ENCODE peak calls at places on chromosome 6, in five cellular contexts. M, K, W, E and C are unnamed samples.

GRCh38 chr6:148535976-148536375 is 193.3 kb downstream of the SASH1 start:
- DNase-seq in M (peak), K (no peak), W (no peak), E (no peak), C (no peak)

GRCh38 chr6:166258854-166259276 is 49.3 kb downstream of the PRR18 start:
- DNase-seq in M (no peak), K (peak), W (no peak), E (peak), C (no peak)

GRCh38 chr6:74409447-74409846 is 713.4 kb downstream of the CD109 start:
- DNase-seq in M (peak), K (no peak), W (no peak), E (no peak), C (no peak)

GRCh38 chr6:71287038-71287437 is 1.6 kb upstream of the OGFRL1 start:
- DNase-seq in M (peak), K (peak), W (no peak), E (no peak), C (peak)

GRCh38 chr6:34648808-34649207 is 47.8 kb downstream of the ILRUN start:
- DNase-seq in M (no peak), K (no peak), W (no peak), E (no peak), C (no peak)

GRCh38 chr6:170150590-170150945 is 140.3 kb downstream of the DLL1 start:
- DNase-seq in M (no peak), K (no peak), W (no peak), E (no peak), C (no peak)

GRCh38 chr6:170108890-170109587 is 181.8 kb downstream of the DLL1 start:
- DNase-seq in M (no peak), K (no peak), W (peak), E (no peak), C (no peak)

GRCh38 chr6:71537717-71538116 is 249.1 kb downstream of the OGFRL1 start:
- DNase-seq in M (peak), K (no peak), W (no peak), E (no peak), C (no peak)

GRCh38 chr6:3403244-3404154 is 53.4 kb downstream of the SLC22A23 start:
- DNase-seq in M (no peak), K (no peak), W (peak), E (no peak), C (no peak)

GRCh38 chr6:43803783-43804549 is 34.0 kb downstream of the VEGFA start:
- DNase-seq in M (peak), K (no peak), W (no peak), E (no peak), C (no peak)

DNA sequence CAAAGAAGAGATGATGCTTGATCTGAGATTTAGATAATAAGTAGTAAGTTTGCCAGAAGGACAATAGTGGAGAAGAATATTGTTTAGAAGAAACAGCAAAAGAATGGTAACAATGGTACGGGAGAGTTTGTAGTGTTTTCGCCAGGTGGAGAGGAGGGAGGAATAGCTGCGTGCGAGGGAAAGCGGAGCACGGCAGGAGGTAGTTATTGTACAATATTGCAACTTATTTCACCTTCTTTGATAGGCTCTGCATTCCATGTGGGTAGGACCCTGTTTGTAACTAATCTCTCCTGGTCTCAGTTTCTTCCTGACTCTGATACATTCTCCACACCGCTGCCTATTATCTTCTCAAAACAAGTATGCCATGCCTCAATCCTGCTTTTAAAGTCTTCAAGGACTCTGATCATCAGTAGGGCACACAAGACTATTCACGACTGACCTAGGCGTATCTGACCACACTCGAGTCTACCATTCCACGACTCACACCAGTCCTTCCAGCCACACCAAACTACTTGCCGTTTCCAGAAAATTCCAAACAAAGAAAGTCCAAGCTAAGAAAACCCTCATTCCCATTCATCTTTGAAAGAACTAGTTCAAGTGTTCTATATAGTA is 1.1 kb downstream of the PPIL4 start:
- DNase-seq in M (no peak), K (no peak), W (no peak), E (no peak), C (no peak)
- H3K27ac ChIP-seq in M (no peak), K (peak), W (peak), E (peak), C (no peak)

GRCh38 chr6:108635505-108636226 is 74.9 kb downstream of the FOXO3 start:
- DNase-seq in M (no peak), K (no peak), W (no peak), E (peak), C (no peak)
- H3K4me3 ChIP-seq in M (no peak), K (no peak), W (no peak), E (no peak), C (no peak)

GRCh38 chr6:27650620-27651370 is 177.9 kb upstream of the ZNF184 start:
- DNase-seq in M (peak), K (no peak), W (no peak), E (peak), C (no peak)
- TF ChIP-seq CTCF in M (no peak), K (no peak), W (no peak), E (no peak), C (no peak)

DNA sequence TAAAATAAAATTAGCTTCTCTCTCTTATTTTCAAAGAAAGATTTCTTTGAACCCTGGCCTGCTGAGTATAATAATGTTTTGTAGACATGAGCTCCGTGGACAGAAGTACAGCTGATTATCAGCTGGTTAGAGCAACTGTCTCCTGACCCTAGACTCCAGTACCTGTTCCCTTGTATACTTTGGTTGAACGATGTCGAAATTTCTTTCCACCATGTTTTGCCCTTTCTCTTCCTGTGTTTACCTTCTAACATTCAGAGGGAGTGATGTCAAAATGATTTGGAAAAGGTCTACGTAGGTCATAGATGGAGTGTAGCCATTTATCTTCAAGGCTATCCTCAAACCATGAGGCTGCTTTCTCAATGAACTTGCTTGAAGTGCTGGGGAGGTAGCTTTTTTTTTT is 16.8 kb upstream of the ADTRP start:
- DNase-seq in M (no peak), K (no peak), W (no peak), E (no peak), C (no peak)
- H3K27ac ChIP-seq in M (no peak), K (peak), W (peak), E (no peak), C (no peak)

DNA sequence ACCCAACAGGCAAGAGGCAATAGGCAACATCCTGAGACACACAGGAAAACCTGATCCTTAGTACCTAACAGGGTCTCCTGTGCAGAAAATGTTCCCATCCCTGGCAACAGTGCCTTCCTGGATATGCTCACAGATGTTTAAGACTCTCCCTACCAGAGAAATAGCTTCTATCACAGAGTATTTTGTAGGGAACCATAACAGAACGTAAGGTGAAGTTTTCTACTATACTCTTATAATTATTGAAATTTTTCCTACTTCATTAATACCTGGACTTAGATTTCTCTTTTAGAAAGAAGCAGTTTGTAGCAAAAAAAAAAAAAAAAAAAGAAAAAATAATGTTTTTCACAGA is 33.5 kb upstream of the LGSN start:
- DNase-seq in M (no peak), K (no peak), W (no peak), E (no peak), C (no peak)
- H3K4me3 ChIP-seq in M (no peak), K (no peak), W (no peak), E (no peak), C (no peak)

DNA sequence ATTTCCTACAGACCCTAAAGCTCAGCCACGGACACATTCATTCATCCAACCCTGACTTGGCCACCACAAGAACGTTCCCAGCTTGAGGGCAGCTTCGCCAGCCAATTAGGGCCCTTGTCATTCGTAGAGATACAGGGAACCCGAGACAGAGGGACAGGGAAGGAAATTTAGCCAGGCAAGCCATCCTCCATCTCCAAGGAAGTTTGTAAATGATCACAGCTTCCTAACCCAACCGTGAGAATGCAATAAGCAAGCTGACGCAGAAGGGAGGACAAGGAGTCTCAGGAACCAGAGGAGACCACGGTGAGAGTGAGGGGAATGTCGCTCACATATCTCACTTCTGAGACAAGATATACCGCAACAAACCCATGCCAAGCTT is 1.4 kb downstream of the TRAM2 start:
- DNase-seq in M (no peak), K (no peak), W (no peak), E (no peak), C (no peak)
- TF ChIP-seq CTCF in M (no peak), K (no peak), W (no peak), E (no peak), C (no peak)

GRCh38 chr6:16421462-16421960 is 183.1 kb downstream of the GMPR start:
- DNase-seq in M (no peak), K (no peak), W (no peak), E (no peak), C (no peak)

GRCh38 chr6:16420715-16421461 is 182.5 kb downstream of the GMPR start:
- DNase-seq in M (peak), K (no peak), W (no peak), E (no peak), C (no peak)

GRCh38 chr6:16419636-16420331 is 181.4 kb downstream of the GMPR start:
- DNase-seq in M (no peak), K (no peak), W (no peak), E (no peak), C (no peak)

GRCh38 chr6:16415677-16416076 is 177.3 kb downstream of the GMPR start:
- DNase-seq in M (no peak), K (no peak), W (no peak), E (no peak), C (no peak)

GRCh38 chr6:16420332-16420714 is 181.9 kb downstream of the GMPR start:
- DNase-seq in M (no peak), K (no peak), W (no peak), E (no peak), C (no peak)
- H3K27ac ChIP-seq in M (no peak), K (no peak), W (peak), E (no peak), C (peak)